ENCODE peak calls at places on chromosomes 4 and X, in seven cellular contexts. F is Right ventricle myocardium superior; A is NCI-H1105; K is stimulated activated CD4-positive, alpha-beta T cell treated with anti-CD3 and anti-CD28 coated beads, Interleukin-15, amount 100 ng/mL, for 1 hour; B is A673; R is dorsolateral prefrontal cortex; Q is NCI-H510A treated with DMSO at 0.1 percent for 48 hours. M is an unnamed sample.

GRCh38 chr4:158801066-158801465 is 32.2 kb downstream of the FNIP2 start:
- DNase-seq in A (no peak), F (no peak), R (no peak), K (no peak), B (no peak), Q (no peak), M (no peak)

GRCh38 chrX:124651031-124651430 is 304.7 kb downstream of the SH2D1A start:
- DNase-seq in K (no peak), B (no peak), R (no peak), Q (no peak), F (no peak), A (no peak), M (no peak)

GRCh38 chrX:68254738-68255645 is 178.3 kb downstream of the OPHN1 start:
- DNase-seq in R (no peak), B (no peak), Q (no peak), F (no peak), A (no peak), K (no peak), M (no peak)

GRCh38 chr4:143337600-143338287 is 1.1 kb downstream of the GAB1 start:
- DNase-seq in Q (no peak), A (no peak), K (no peak), F (peak; percentile 71), R (peak; percentile 64), B (peak; percentile 60), M (peak; percentile 38)

GRCh38 chr4:187602339-187603092 is 393.1 kb upstream of the ZFP42 start:
- DNase-seq in K (no peak), R (no peak), B (peak; percentile 55), Q (no peak), A (no peak), F (no peak), M (no peak)

GRCh38 chrX:77446029-77446585 is 1.1 kb upstream of the FGF16 start:
- DNase-seq in F (peak; percentile 39), R (no peak), Q (no peak), A (no peak), K (no peak), B (peak; percentile 30), M (peak; percentile 60)

GRCh38 chr4:150593996-150594395 is 12.0 kb downstream of the MAB21L2 start:
- DNase-seq in A (peak; percentile 25), Q (no peak), F (no peak), K (no peak), R (no peak), B (peak; percentile 90), M (no peak)

GRCh38 chr4:19739101-19739651 is 512.5 kb upstream of the SLIT2 start:
- DNase-seq in Q (peak; percentile 35), F (no peak), B (peak; percentile 75), K (no peak), A (no peak), R (no peak), M (no peak)

GRCh38 chr4:76156635-76157034 is 8.4 kb upstream of the NUP54 start:
- DNase-seq in K (no peak), F (no peak), R (no peak), A (no peak), Q (peak; percentile 6), B (no peak), M (no peak)

GRCh38 chr4:136443006-136443405 is 1089.3 kb downstream of the PCDH18 start:
- DNase-seq in R (no peak), K (no peak), A (no peak), Q (no peak), B (no peak), F (no peak), M (no peak)

GRCh38 chrX:38879631-38880220 is 78.5 kb downstream of the MID1IP1 start:
- DNase-seq in B (no peak), R (no peak), A (peak; percentile 44), Q (peak; percentile 80), F (peak; percentile 61), K (no peak), M (no peak)

GRCh38 chr4:186676531-186677158 is 47.0 kb downstream of the FAT1 start:
- DNase-seq in K (no peak), B (peak; percentile 71), Q (no peak), A (no peak), R (no peak), F (no peak), M (no peak)

GRCh38 chrX:149145845-149146285 is 359.2 kb downstream of the IDS start:
- DNase-seq in B (peak; percentile 55), F (no peak), R (no peak), K (no peak), Q (no peak), A (no peak), M (no peak)

GRCh38 chrX:16712825-16713155 is 321 bp upstream of the CTPS2 start:
- DNase-seq in K (no peak), R (no peak), A (no peak), F (no peak), B (no peak), Q (peak; percentile 47), M (no peak)

GRCh38 chrX:149631293-149632165 is at the start of gene TMEM185A:
- DNase-seq in K (peak; percentile 48), F (peak; percentile 82), A (peak; percentile 85), R (no peak), Q (peak; percentile 25), B (peak; percentile 76), M (peak; percentile 71)

GRCh38 chr4:145301386-145302080 is 121.1 kb upstream of the OTUD4 start:
- DNase-seq in A (no peak), K (no peak), Q (no peak), R (no peak), B (no peak), F (no peak), M (no peak)

GRCh38 chr4:76200771-76201224 is 12.8 kb downstream of the SCARB2 start:
- DNase-seq in R (no peak), A (no peak), F (no peak), K (no peak), Q (peak; percentile 98), B (no peak), M (no peak)

GRCh38 chr4:107893171-107894137 is 37.9 kb upstream of the CYP2U1 start:
- DNase-seq in Q (no peak), R (no peak), A (no peak), K (no peak), B (peak; percentile 28), F (no peak), M (no peak)

GRCh38 chrX:54808109-54808604 is 612 bp downstream of the MAGED2 start:
- DNase-seq in A (peak; percentile 56), F (peak; percentile 84), K (no peak), B (peak; percentile 63), Q (peak; percentile 68), R (peak; percentile 58), M (peak; percentile 76)

GRCh38 chr4:70958681-70959080 is 34.8 kb upstream of the DCK start:
- DNase-seq in B (no peak), K (no peak), A (no peak), Q (no peak), R (no peak), F (no peak), M (no peak)

GRCh38 chrX:107632291-107632690 is 4.0 kb downstream of the PRPS1 start:
- DNase-seq in B (no peak), Q (no peak), K (no peak), F (no peak), R (no peak), A (no peak), M (no peak)

GRCh38 chr4:64935469-64936001 is 526.3 kb upstream of the TECRL start:
- DNase-seq in A (no peak), F (no peak), R (no peak), K (no peak), B (no peak), Q (no peak), M (no peak)

GRCh38 chrX:16559206-16559619 is 90.7 kb upstream of the S100G start:
- DNase-seq in R (no peak), B (no peak), A (no peak), Q (no peak), K (no peak), F (no peak), M (no peak)

GRCh38 chr4:112410364-112410763 is 105.6 kb downstream of the NEUROG2 start:
- DNase-seq in Q (peak; percentile 69), A (no peak), K (no peak), R (no peak), B (no peak), F (no peak), M (no peak)

GRCh38 chr4:158313566-158313965 is 103.3 kb downstream of the TMEM144 start:
- DNase-seq in Q (no peak), F (no peak), K (no peak), R (no peak), B (no peak), A (no peak), M (no peak)

GRCh38 chr4:156188596-156188995 is 234.9 kb upstream of the CTSO start:
- DNase-seq in B (no peak), K (no peak), A (no peak), R (no peak), Q (no peak), F (no peak), M (no peak)

GRCh38 chr4:184237612-184238011 is 19.9 kb upstream of the ENPP6 start:
- DNase-seq in K (no peak), B (no peak), A (no peak), F (no peak), R (no peak), Q (no peak), M (no peak)

GRCh38 chr4:8303485-8304281 is 34.1 kb downstream of the HTRA3 start:
- DNase-seq in K (no peak), A (no peak), F (peak; percentile 11), Q (no peak), B (peak; percentile 37), R (peak; percentile 28), M (no peak)

GRCh38 chr4:158873795-158874359 is 105.1 kb downstream of the FNIP2 start:
- DNase-seq in B (no peak), R (no peak), A (no peak), F (no peak), K (no peak), Q (no peak), M (no peak)

GRCh38 chr4:96164814-96165351 is 325.0 kb downstream of the PDHA2 start:
- DNase-seq in K (no peak), F (no peak), R (no peak), Q (no peak), A (no peak), B (no peak), M (no peak)